ENCODE peak calls at places on chromosomes 7 and 10, in five cellular contexts. L is IMR-90, R is H9, V is mesenchymal stem cell, B is trophoblast cell. F is an unnamed sample.

GRCh38 chr10:29723704-29724103 is 88.9 kb upstream of the SVIL start:
- DNase-seq in R (no peak), B (no peak), V (no peak), L (no peak), F (no peak)

GRCh38 chr7:7653568-7654187 is 13.1 kb downstream of the UMAD1 start:
- DNase-seq in V (peak; percentile 26), L (no peak), B (peak; percentile 60), R (peak; percentile 66), F (peak; percentile 18)

GRCh38 chr7:156777364-156778069 is 115.5 kb downstream of the LMBR1 start:
- DNase-seq in B (peak; percentile 30), L (peak; percentile 22), R (no peak), V (no peak), F (no peak)

GRCh38 chr10:123458933-123459332 is 207.2 kb upstream of the GPR26 start:
- DNase-seq in R (no peak), B (no peak), L (no peak), V (no peak), F (no peak)

GRCh38 chr7:96285579-96285978 is 36.3 kb downstream of the SLC25A13 start:
- DNase-seq in L (peak; percentile 37), B (no peak), V (no peak), R (no peak), F (no peak)

GRCh38 chr10:21524526-21525366 is 736 bp downstream of the SKIDA1 start:
- DNase-seq in V (peak; percentile 82), L (peak; percentile 67), B (peak; percentile 55), R (no peak), F (no peak)

GRCh38 chr10:5512331-5512730 is 12.4 kb upstream of the CALML3 start:
- DNase-seq in B (no peak), L (no peak), R (no peak), V (no peak), F (no peak)

GRCh38 chr7:36086571-36086970 is 66.5 kb upstream of the EEPD1 start:
- DNase-seq in L (no peak), V (no peak), B (no peak), R (no peak), F (no peak)

GRCh38 chr7:28625446-28625845 is 213.1 kb downstream of the CREB5 start:
- DNase-seq in V (no peak), L (peak; percentile 15), R (no peak), B (no peak), F (no peak)

GRCh38 chr10:129223363-129223762 is 243.7 kb upstream of the MGMT start:
- DNase-seq in R (no peak), V (no peak), L (no peak), B (no peak), F (no peak)

GRCh38 chr7:50068850-50069551 is 24.0 kb downstream of the ZPBP start:
- DNase-seq in V (peak; percentile 36), B (peak; percentile 63), L (no peak), R (peak; percentile 66), F (no peak)

GRCh38 chr7:1253591-1254207 is 21.0 kb downstream of the UNCX start:
- DNase-seq in L (no peak), B (no peak), R (no peak), V (no peak), F (no peak)

GRCh38 chr10:66837335-66837734 is 88.5 kb upstream of the LRRTM3 start:
- DNase-seq in B (no peak), V (peak; percentile 18), R (no peak), L (no peak), F (no peak)

GRCh38 chr7:151058766-151059361 is 525 bp upstream of the SLC4A2 start:
- DNase-seq in V (peak; percentile 70), B (peak; percentile 45), R (peak; percentile 48), L (no peak), F (no peak)

GRCh38 chr7:50780436-50780835 is 2.3 kb downstream of the GRB10 start:
- DNase-seq in L (no peak), B (peak; percentile 95), R (no peak), V (no peak), F (no peak)

GRCh38 chr7:30633223-30633622 is 38.5 kb downstream of the GARS1 start:
- DNase-seq in L (no peak), B (no peak), V (no peak), R (no peak), F (no peak)

GRCh38 chr10:73716251-73716650 is 18.3 kb upstream of the AGAP5 start:
- DNase-seq in R (no peak), V (no peak), L (no peak), B (no peak), F (no peak)

GRCh38 chr10:46052057-46052790 is 6.2 kb upstream of the MSMB start:
- DNase-seq in R (no peak), V (peak; percentile 38), L (no peak), B (no peak), F (no peak)

GRCh38 chr7:85595639-85596268 is 408.9 kb upstream of the SEMA3D start:
- DNase-seq in B (peak; percentile 49), V (peak; percentile 22), L (peak; percentile 75), R (no peak), F (no peak)

GRCh38 chr10:90470971-90471370 is 386.9 kb downstream of the HTR7 start:
- DNase-seq in L (no peak), B (no peak), R (no peak), V (peak; percentile 81), F (no peak)

GRCh38 chr7:75652788-75653187 is 86.0 kb downstream of the HIP1 start:
- DNase-seq in R (no peak), L (no peak), V (no peak), B (no peak), F (no peak)

GRCh38 chr7:2873146-2873545 is 29.0 kb upstream of the GNA12 start:
- DNase-seq in V (peak; percentile 62), L (no peak), R (no peak), B (no peak), F (no peak)

GRCh38 chr7:2870471-2870941 is 26.4 kb upstream of the GNA12 start:
- DNase-seq in L (peak; percentile 61), B (peak; percentile 26), V (peak; percentile 79), R (peak; percentile 85), F (no peak)

GRCh38 chr7:2876031-2876862 is 32.1 kb upstream of the GNA12 start:
- DNase-seq in R (no peak), V (peak; percentile 26), L (peak; percentile 87), B (peak; percentile 90), F (no peak)

GRCh38 chr7:2872296-2872874 is 28.3 kb upstream of the GNA12 start:
- DNase-seq in V (no peak), B (no peak), R (no peak), L (no peak), F (no peak)

DNA sequence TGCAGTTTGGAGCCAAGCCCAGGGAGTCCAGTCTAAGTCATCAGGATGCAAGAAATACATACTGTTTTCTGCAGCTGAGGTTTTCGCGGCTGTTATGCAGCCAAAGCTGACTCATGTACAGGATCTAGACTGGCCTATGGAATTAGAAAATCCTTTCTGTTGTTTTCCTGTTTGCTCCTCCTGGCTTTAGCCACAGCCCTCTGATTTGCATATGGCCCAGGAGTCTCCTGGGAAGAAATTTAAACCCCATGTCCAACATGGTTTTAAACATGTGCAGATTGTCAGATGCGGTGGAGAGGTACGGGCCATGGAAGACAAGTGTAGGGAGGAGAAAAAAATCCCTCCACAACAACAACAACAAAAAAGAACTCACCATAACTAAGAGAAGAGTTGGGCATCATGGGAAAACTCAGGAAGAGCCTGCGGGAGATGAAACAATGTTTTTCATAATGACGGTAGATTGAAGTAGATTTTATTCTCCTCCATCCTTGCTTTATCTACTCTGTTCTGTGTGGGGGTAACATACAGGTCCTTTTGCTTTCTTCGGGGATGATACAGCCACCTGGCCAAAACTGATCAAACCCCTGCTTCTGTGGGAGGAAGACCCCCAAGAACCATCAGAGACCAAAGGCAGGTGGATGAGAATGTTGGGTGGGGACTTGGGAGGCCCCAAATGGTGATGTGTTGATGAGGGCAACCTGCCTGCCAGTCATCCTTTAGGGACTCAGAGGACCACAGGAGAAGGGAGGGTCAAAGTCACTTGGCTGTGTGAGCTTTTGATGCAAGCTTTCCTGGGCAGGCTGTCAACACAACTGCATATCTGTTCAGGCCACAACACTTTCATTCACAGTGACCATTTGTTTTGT is 29.8 kb upstream of the GNA12 start:
- DNase-seq in R (peak; percentile 94), V (peak; percentile 93), L (peak; percentile 95), B (peak; percentile 64), F (no peak)
- H4K91ac ChIP-seq in R (no peak overlapping the region), V (peak overlapping the region; percentile 41), L (peak overlapping the region; percentile 100), B (no peak overlapping the region), F (no peak overlapping the region)

GRCh38 chr7:102296179-102296438 is 9.4 kb downstream of the SH2B2 start:
- DNase-seq in R (no peak), V (no peak), L (no peak), B (no peak), F (no peak)
- H2BK5ac ChIP-seq in R (no peak overlapping the region), V (no peak overlapping the region), L (no peak overlapping the region), B (peak overlapping the region; percentile 3), F (no peak overlapping the region)

DNA sequence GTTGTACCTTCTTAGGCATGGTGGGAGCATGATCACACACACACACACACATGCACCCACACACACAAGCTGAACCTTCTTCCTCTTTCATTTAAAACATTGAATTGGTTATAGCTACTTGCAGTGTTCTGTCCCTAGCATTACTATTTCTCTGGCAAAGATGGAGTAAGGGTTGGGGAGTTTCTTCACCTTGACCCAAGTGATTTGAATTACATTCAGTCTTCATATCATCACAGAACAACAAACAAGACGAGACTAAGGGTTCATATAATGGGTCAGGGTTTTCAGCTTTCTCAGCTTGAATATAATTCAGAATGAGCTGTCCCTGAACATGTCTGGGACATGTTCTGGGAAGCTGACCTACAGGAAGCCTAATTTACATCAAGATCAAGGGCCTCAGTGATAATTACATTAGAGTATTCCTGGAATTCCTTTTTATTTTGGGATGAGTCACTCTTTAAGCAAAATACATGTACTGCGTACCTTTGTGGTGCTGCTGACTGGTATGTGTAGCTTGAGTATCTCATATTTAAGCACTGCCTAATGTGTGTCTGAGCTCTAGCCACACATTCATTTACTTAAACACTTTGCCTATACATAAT is 213.5 kb upstream of the TMEM229A start:
- DNase-seq in B (peak; percentile 55), R (no peak), V (no peak), L (peak; percentile 38), F (no peak)
- H2BK120ac ChIP-seq in B (peak overlapping the region; percentile 85), R (no peak overlapping the region), V (no peak overlapping the region), L (peak overlapping the region; percentile 99), F (no peak overlapping the region)

GRCh38 chr10:80408198-80409085 is at the start of gene PRXL2A:
- DNase-seq in L (no peak), R (peak; percentile 92), B (peak; percentile 50), V (peak; percentile 80), F (peak; percentile 85)
- H4K91ac ChIP-seq in L (no peak within 1 kb of the TSS), R (no peak within 1 kb of the TSS), B (peak within 1 kb of the TSS; percentile 97), V (peak within 1 kb of the TSS; percentile 90), F (no peak within 1 kb of the TSS)

DNA sequence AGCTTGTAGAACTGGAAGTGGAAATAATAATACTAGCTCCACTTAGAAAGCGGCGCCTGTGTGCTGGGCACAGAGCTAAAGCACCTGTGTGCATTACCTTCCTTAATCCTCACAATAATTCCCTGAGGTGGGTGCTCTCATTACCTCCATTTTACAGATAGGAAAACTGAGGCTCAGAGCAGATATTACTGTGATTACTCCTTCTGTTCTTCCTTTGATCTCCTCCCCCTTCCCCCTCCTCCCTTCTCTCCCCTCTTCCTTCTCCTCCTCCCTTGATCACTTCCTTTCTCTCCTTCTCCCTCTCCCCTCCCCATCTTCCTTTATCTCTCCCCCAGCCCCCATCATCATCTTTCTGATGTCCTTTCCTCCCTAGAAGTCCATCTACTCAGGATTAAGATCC is 55.0 kb downstream of the C10orf105 start:
- DNase-seq in V (no peak), L (no peak), R (no peak), B (no peak), F (no peak)
- H2BK5ac ChIP-seq in V (no peak overlapping the region), L (no peak overlapping the region), R (no peak overlapping the region), B (no peak overlapping the region), F (no peak overlapping the region)

F was measured in neuronal stem cell.